ENCODE peak calls at places on chromosomes 13 and 19, in four cellular contexts. S is K562, G is A549, L is HepG2. U is an unnamed sample.

GRCh38 chr19:44820648-44821609 is 12.0 kb downstream of the BCAM start:
- DNase-seq in S (peak), G (no peak), L (no peak), U (no peak)

GRCh38 chr13:24097064-24097463 is 63.5 kb upstream of the SPATA13 start:
- DNase-seq in S (no peak), G (no peak), L (peak), U (no peak)

GRCh38 chr13:30580852-30581502 is 36.7 kb upstream of the USPL1 start:
- DNase-seq in S (no peak), G (no peak), L (no peak), U (no peak)

GRCh38 chr19:44741841-44742352 is 6.6 kb upstream of the BCL3 start:
- DNase-seq in S (peak), G (peak), L (peak), U (no peak)

GRCh38 chr19:41588497-41589209 is 12.7 kb downstream of the CEACAM21 start:
- DNase-seq in S (peak), G (peak), L (peak), U (no peak)

GRCh38 chr19:13959962-13960862 is 7.9 kb downstream of the DCAF15 start:
- DNase-seq in S (peak), G (peak), L (no peak), U (peak)

GRCh38 chr13:27026396-27026795 is 145.2 kb downstream of the USP12 start:
- DNase-seq in S (no peak), G (no peak), L (no peak), U (no peak)

GRCh38 chr19:41296323-41296935 is 13.5 kb upstream of the CCDC97 start:
- DNase-seq in S (no peak), G (no peak), L (no peak), U (no peak)

GRCh38 chr19:3366104-3366760 is at the start of gene NFIC:
- DNase-seq in S (peak), G (no peak), L (no peak), U (no peak)

GRCh38 chr19:53853707-53854106 is 14.0 kb upstream of the MYADM start:
- DNase-seq in S (no peak), G (no peak), L (no peak), U (no peak)

GRCh38 chr13:82214341-82214740 is 1667.9 kb downstream of the SLITRK1 start:
- DNase-seq in S (no peak), G (no peak), L (no peak), U (no peak)

GRCh38 chr19:407501-408440 is 1.2 kb downstream of the C2CD4C start:
- DNase-seq in S (no peak), G (no peak), L (no peak), U (peak)

GRCh38 chr19:1825909-1826556 is 14.0 kb upstream of the ATP8B3 start:
- DNase-seq in S (peak), G (peak), L (peak), U (peak)

GRCh38 chr19:43739836-43740235 is 14.9 kb downstream of the SMG9 start:
- DNase-seq in S (no peak), G (no peak), L (no peak), U (no peak)

DNA sequence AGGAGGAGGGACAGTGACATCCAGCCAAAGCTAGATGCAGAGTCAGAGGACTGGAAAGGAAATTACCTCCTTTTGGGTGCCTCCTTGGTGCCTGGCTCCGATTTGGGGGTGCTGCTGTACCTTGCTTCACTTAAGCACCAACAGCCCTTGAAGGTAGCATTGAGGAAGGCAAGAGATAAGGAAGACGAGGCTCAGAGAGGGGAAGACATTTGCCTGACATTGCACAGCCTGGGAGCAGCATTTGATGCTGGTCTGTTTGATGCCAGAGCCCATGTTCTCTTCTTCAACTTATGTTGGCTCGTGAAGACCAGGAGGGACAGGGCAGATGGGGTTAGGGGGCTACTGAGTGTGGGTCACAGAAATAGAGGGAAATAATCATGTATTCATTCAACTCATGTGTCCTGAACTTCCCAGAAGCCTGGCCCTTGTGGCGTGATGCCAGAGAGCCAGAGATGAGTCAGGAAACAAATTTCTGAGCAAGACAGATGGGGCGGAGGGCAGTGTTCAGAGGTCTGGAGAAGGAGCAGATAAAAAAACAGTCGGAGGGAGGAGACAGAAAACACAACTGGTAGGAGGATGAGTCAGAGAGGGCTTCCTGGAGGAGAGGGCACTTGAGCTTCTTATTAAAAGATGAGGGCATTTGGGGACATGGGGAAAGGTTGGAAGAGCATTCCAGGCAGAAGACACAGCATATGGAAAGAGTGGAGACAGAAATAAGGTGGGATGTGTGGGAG is 3.0 kb upstream of the C19orf81 start:
- DNase-seq in S (peak), G (peak), L (no peak), U (no peak)
- TF ChIP-seq RNF2 in S (no peak), G (no peak), L (no peak), U (no peak)

GRCh38 chr19:57934820-57935665 is at the start of gene ZNF418:
- DNase-seq in S (peak), G (peak), L (no peak), U (peak)
- TF ChIP-seq RNF2 in S (no peak), G (no peak), L (no peak), U (no peak)

GRCh38 chr19:16887353-16888265 is 1.2 kb upstream of the F2RL3 start:
- DNase-seq in S (peak), G (no peak), L (no peak), U (no peak)

GRCh38 chr19:16889429-16889882 is 657 bp downstream of the F2RL3 start:
- DNase-seq in S (peak), G (no peak), L (no peak), U (no peak)

GRCh38 chr19:16889883-16890460 is 1.2 kb downstream of the F2RL3 start:
- DNase-seq in S (peak), G (no peak), L (no peak), U (no peak)

GRCh38 chr19:16890461-16891184 is 1.8 kb downstream of the F2RL3 start:
- DNase-seq in S (peak), G (no peak), L (no peak), U (no peak)

DNA sequence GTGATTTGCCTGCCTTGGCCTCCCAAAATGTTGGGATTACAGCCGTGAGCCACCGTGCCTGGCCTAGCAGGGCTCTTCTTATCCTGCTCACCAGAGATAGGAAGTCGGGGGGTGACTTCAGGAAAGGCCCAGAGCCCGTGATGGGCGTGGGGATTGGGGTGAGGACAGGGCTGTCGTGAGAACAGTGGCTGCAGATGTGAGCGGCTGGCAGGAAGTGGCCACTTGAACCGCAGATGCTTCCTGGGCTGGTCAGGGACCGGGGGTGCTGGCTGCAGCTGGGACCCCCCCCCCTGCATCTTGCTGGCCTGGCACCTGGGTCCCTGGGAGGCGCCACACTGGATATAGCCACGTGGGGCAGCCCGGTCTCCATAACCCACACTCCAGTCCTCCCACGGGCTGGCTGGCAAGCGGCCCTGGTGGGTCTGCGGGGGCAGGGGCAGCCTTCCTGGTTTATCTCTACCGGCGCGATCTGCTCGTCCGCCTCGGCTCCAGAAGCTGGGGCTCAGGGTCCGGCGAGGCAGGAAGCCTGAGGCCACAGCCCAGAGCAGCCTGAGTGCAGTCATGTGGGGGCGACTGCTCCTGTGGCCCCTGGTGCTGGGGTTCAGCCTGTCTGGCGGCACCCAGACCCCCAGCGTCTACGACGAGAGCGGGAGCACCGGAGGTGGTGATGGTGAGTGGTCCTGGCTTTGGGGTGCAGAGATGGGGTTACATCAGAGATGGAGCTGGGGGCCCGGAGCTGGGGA is at the start of gene F2RL3:
- DNase-seq in S (peak), G (no peak), L (no peak), U (no peak)
- TF ChIP-seq RNF2 in S (no peak), G (no peak), L (no peak), U (no peak)

GRCh38 chr13:40377783-40378182 is 288.7 kb downstream of the FOXO1 start:
- DNase-seq in S (no peak), G (no peak), L (no peak), U (no peak)
- TF ChIP-seq RNF2 in S (no peak), G (no peak), L (no peak), U (no peak)